ENCODE peak calls at places on chromosomes 7 and 10, in seven cellular contexts. Z is sigmoid colon, O is uterus, P is aorta, N is T-helper 2 cell, Y is psoas muscle, R is AG04449. M is an unnamed sample.

GRCh38 chr10:17454801-17455520 is 566 bp upstream of the ST8SIA6 start:
- DNase-seq in Z (no peak), N (no peak), R (no peak), O (no peak), Y (no peak), P (no peak), M (no peak)

GRCh38 chr10:61364619-61365018 is 88.6 kb downstream of the TMEM26 start:
- DNase-seq in R (no peak), Z (no peak), O (no peak), P (no peak), N (no peak), Y (no peak), M (no peak)

GRCh38 chr7:37901236-37901827 is 15.3 kb downstream of the SFRP4 start:
- DNase-seq in Z (no peak), R (no peak), P (no peak), O (no peak), Y (no peak), N (no peak), M (no peak)

GRCh38 chr7:137836113-137836509 is 10.7 kb downstream of the DGKI start:
- DNase-seq in R (no peak), O (no peak), Z (no peak), N (no peak), Y (no peak), P (no peak), M (no peak)

GRCh38 chr10:128078136-128078969 is 47.9 kb downstream of the MKI67 start:
- DNase-seq in Z (peak), O (no peak), Y (no peak), N (peak), R (no peak), P (peak), M (peak)

GRCh38 chr7:24912874-24913514 is 67.0 kb downstream of the OSBPL3 start:
- DNase-seq in R (no peak), Y (no peak), O (no peak), N (no peak), Z (no peak), P (no peak), M (no peak)

GRCh38 chr10:121596668-121597503 is 1.4 kb downstream of the FGFR2 start:
- DNase-seq in Y (no peak), Z (peak), N (no peak), R (no peak), O (peak), P (peak), M (peak)

GRCh38 chr7:55502988-55503514 is 69.3 kb downstream of the VOPP1 start:
- DNase-seq in O (no peak), R (no peak), N (no peak), Y (no peak), Z (no peak), P (no peak), M (no peak)

GRCh38 chr7:102287465-102288146 is 938 bp downstream of the SH2B2 start:
- DNase-seq in P (no peak), Z (peak), O (peak), Y (peak), N (no peak), R (no peak), M (peak)

GRCh38 chr10:47058303-47058702 is 147.1 kb downstream of the PTPN20 start:
- DNase-seq in Y (no peak), N (no peak), Z (no peak), R (no peak), P (no peak), O (no peak), M (peak)

GRCh38 chr7:72336887-72337821 is 75.0 kb downstream of the CALN1 start:
- DNase-seq in Z (no peak), P (no peak), Y (no peak), N (no peak), R (no peak), O (no peak), M (no peak)

GRCh38 chr10:90983940-90984549 is 63.2 kb upstream of the ANKRD1 start:
- DNase-seq in Z (no peak), N (no peak), O (no peak), R (no peak), Y (no peak), P (no peak), M (no peak)

GRCh38 chr7:84193787-84194186 is 802 bp downstream of the SEMA3A start:
- DNase-seq in O (no peak), Z (no peak), N (no peak), R (no peak), P (no peak), Y (no peak), M (no peak)

GRCh38 chr7:55081067-55081853 is 62.4 kb downstream of the EGFR start:
- DNase-seq in Y (no peak), N (no peak), P (no peak), O (no peak), Z (no peak), R (no peak), M (peak)

GRCh38 chr7:148664319-148664718 is 34.4 kb upstream of the CUL1 start:
- DNase-seq in O (no peak), Z (no peak), Y (no peak), R (no peak), N (no peak), P (no peak), M (no peak)

GRCh38 chr10:33330543-33331019 is 3.9 kb downstream of the NRP1 start:
- DNase-seq in Z (peak), R (no peak), P (peak), Y (peak), N (peak), O (peak), M (peak)

GRCh38 chr7:26490631-26491624 is 199.3 kb downstream of the SNX10 start:
- DNase-seq in Z (no peak), O (no peak), P (no peak), Y (peak), R (no peak), N (no peak), M (peak)

GRCh38 chr10:13271552-13272163 is 28.2 kb downstream of the PHYH start:
- DNase-seq in N (peak), Z (no peak), R (no peak), P (peak), O (peak), Y (peak), M (peak)

GRCh38 chr7:93728292-93728691 is 153.8 kb upstream of the CALCR start:
- DNase-seq in Z (no peak), Y (no peak), P (no peak), O (no peak), N (no peak), R (no peak), M (no peak)

GRCh38 chr7:89760690-89761089 is 393.6 kb upstream of the STEAP1 start:
- DNase-seq in R (no peak), N (no peak), O (no peak), Z (no peak), P (peak), Y (no peak), M (no peak)

GRCh38 chr7:159296093-159296681 is 151.5 kb upstream of the VIPR2 start:
- DNase-seq in O (no peak), Z (no peak), N (no peak), R (no peak), Y (no peak), P (no peak), M (no peak)

GRCh38 chr7:149627911-149628310 is 130.3 kb upstream of the ZNF746 start:
- DNase-seq in O (no peak), P (no peak), Z (no peak), N (no peak), R (no peak), Y (no peak), M (no peak)

GRCh38 chr10:69425513-69426298 is 9.0 kb upstream of the TACR2 start:
- DNase-seq in Y (no peak), Z (peak), O (no peak), N (peak), P (no peak), R (no peak), M (peak)

GRCh38 chr10:119305860-119306513 is 98.6 kb downstream of the GRK5 start:
- DNase-seq in Z (peak), R (peak), P (peak), N (peak), Y (peak), O (peak), M (peak)

GRCh38 chr7:43584200-43584586 is 1.3 kb downstream of the STK17A start:
- DNase-seq in N (peak), Y (no peak), O (no peak), R (no peak), Z (no peak), P (no peak), M (no peak)

GRCh38 chr10:119441921-119442757 is 100.4 kb downstream of the RGS10 start:
- DNase-seq in Y (no peak), Z (no peak), O (no peak), P (peak), N (no peak), R (no peak), M (no peak)

GRCh38 chr7:102107474-102108104 is 179.1 kb upstream of the SH2B2 start:
- DNase-seq in O (peak), N (no peak), P (no peak), Y (no peak), Z (peak), R (no peak), M (no peak)

GRCh38 chr7:55476071-55476803 is 96.1 kb downstream of the VOPP1 start:
- DNase-seq in N (no peak), O (no peak), Y (no peak), R (peak), Z (no peak), P (no peak), M (no peak)

GRCh38 chr7:30938435-30939316 is 25.1 kb upstream of the GHRHR start:
- DNase-seq in R (no peak), O (peak), N (peak), Y (peak), Z (peak), P (peak), M (peak)